ENCODE peak calls at places on chromosomes 3 and 15, in six cellular contexts. I, Q, W, O, F and X are unnamed samples.
A peak's percentile ranks its signal among the peaks of the same experiment; 100 is the strongest.

GRCh38 chr15:64267331-64267973 is 88.5 kb downstream of the CSNK1G1 start:
- DNase-seq in O (no peak), I (no peak), W (no peak), F (no peak), Q (no peak), X (no peak)

GRCh38 chr3:15292765-15293522 is 39.4 kb downstream of the SH3BP5 start:
- DNase-seq in F (peak; percentile 79), O (no peak), Q (peak; percentile 75), I (no peak), W (no peak), X (no peak)

GRCh38 chr3:30006111-30006510 is 600.3 kb upstream of the TGFBR2 start:
- DNase-seq in Q (no peak), F (peak; percentile 35), W (no peak), O (no peak), I (no peak), X (peak; percentile 24)

GRCh38 chr3:67076607-67077006 is 78.5 kb downstream of the KBTBD8 start:
- DNase-seq in Q (no peak), O (no peak), F (no peak), I (no peak), W (no peak), X (no peak)

GRCh38 chr3:185728630-185729334 is 96.1 kb downstream of the IGF2BP2 start:
- DNase-seq in Q (peak; percentile 67), I (no peak), O (no peak), W (no peak), F (peak; percentile 59), X (peak; percentile 74)

GRCh38 chr3:20307378-20307777 is 121.4 kb upstream of the SGO1 start:
- DNase-seq in Q (no peak), I (no peak), F (no peak), O (no peak), W (no peak), X (no peak)

GRCh38 chr3:39178553-39178952 is 13.8 kb downstream of the XIRP1 start:
- DNase-seq in O (no peak), Q (peak; percentile 25), I (no peak), W (no peak), F (peak; percentile 44), X (peak; percentile 44)

GRCh38 chr3:124401841-124402240 is 328.4 kb upstream of the UMPS start:
- DNase-seq in O (no peak), W (no peak), I (no peak), F (no peak), Q (no peak), X (no peak)

GRCh38 chr3:28242519-28242918 is 1.1 kb downstream of the CMC1 start:
- DNase-seq in W (no peak), Q (no peak), O (no peak), F (no peak), I (no peak), X (no peak)

GRCh38 chr15:62391565-62392262 is 226.6 kb upstream of the C2CD4B start:
- DNase-seq in W (peak; percentile 40), F (peak; percentile 45), Q (peak; percentile 60), O (peak; percentile 14), I (no peak), X (peak; percentile 73)

GRCh38 chr15:45134682-45135604 is 5.1 kb downstream of the DUOX1 start:
- DNase-seq in I (no peak), Q (no peak), W (no peak), F (no peak), O (no peak), X (no peak)

GRCh38 chr15:25670025-25670554 is 193.0 kb downstream of the ATP10A start:
- DNase-seq in I (no peak), O (peak; percentile 48), W (peak; percentile 8), F (peak; percentile 56), Q (peak; percentile 77), X (peak; percentile 87)

GRCh38 chr15:39553947-39554731 is 26.7 kb upstream of the THBS1 start:
- DNase-seq in O (no peak), F (no peak), W (no peak), I (no peak), Q (no peak), X (no peak)

GRCh38 chr15:33988384-33988783 is 20.1 kb downstream of the CHRM5 start:
- DNase-seq in F (peak; percentile 17), O (no peak), Q (no peak), I (no peak), W (no peak), X (peak; percentile 2)

GRCh38 chr15:63939531-63940130 is 105.9 kb upstream of the HERC1 start:
- DNase-seq in F (peak; percentile 71), O (no peak), I (no peak), W (no peak), Q (peak; percentile 15), X (peak; percentile 68)

GRCh38 chr15:42151736-42152135 is 4.7 kb downstream of the PLA2G4F start:
- DNase-seq in I (no peak), O (no peak), F (no peak), Q (peak; percentile 9), W (no peak), X (no peak)

GRCh38 chr3:47276558-47276957 is 6.0 kb downstream of the KIF9 start:
- DNase-seq in F (no peak), I (no peak), Q (no peak), W (no peak), O (no peak), X (no peak)

GRCh38 chr3:46663611-46664135 is 29.8 kb downstream of the ALS2CL start:
- DNase-seq in O (no peak), F (peak; percentile 20), I (no peak), W (no peak), Q (no peak), X (peak; percentile 19)

GRCh38 chr3:36418296-36418695 is 38.0 kb downstream of the STAC start:
- DNase-seq in F (no peak), I (no peak), W (no peak), O (no peak), Q (peak; percentile 6), X (peak; percentile 48)

GRCh38 chr3:11091088-11091590 is 63.2 kb upstream of the HRH1 start:
- DNase-seq in W (no peak), Q (peak; percentile 72), O (no peak), F (no peak), I (no peak), X (peak; percentile 53)

GRCh38 chr3:122268257-122269024 is 56.6 kb upstream of the CSTA start:
- DNase-seq in Q (no peak), W (no peak), O (no peak), F (no peak), I (no peak), X (no peak)

GRCh38 chr3:78287085-78287484 is 1247.2 kb downstream of the ROBO2 start:
- DNase-seq in O (no peak), F (no peak), Q (no peak), I (no peak), W (no peak), X (peak; percentile 9)

GRCh38 chr3:9590282-9590791 is 36.7 kb upstream of the LHFPL4 start:
- DNase-seq in I (no peak), O (no peak), Q (no peak), W (no peak), F (no peak), X (no peak)

GRCh38 chr3:126133606-126134005 is 46.8 kb downstream of the ALDH1L1 start:
- DNase-seq in W (no peak), Q (no peak), F (no peak), I (no peak), O (no peak), X (no peak)

GRCh38 chr15:89090791-89091666 is 2.8 kb downstream of the ABHD2 start:
- DNase-seq in F (peak; percentile 80), Q (peak; percentile 84), W (no peak), O (peak; percentile 41), I (peak; percentile 75), X (peak; percentile 92)

GRCh38 chr15:35458176-35458856 is 87.6 kb downstream of the DPH6 start:
- DNase-seq in F (peak; percentile 45), W (no peak), Q (no peak), O (no peak), I (no peak), X (peak; percentile 55)

GRCh38 chr3:165839296-165840076 is 2.3 kb upstream of the BCHE start:
- DNase-seq in W (no peak), O (no peak), Q (no peak), I (no peak), F (no peak), X (no peak)

GRCh38 chr15:66883322-66883911 is 181.4 kb downstream of the SMAD6 start:
- DNase-seq in O (peak; percentile 84), Q (peak; percentile 100), I (no peak), W (no peak), F (peak; percentile 100), X (peak; percentile 100)

GRCh38 chr15:92034227-92034626 is 180.7 kb downstream of the SLCO3A1 start:
- DNase-seq in O (no peak), F (peak; percentile 11), Q (no peak), W (no peak), I (no peak), X (peak; percentile 43)

GRCh38 chr3:174431717-174432116 is 427.4 kb upstream of the NAALADL2 start:
- DNase-seq in Q (peak; percentile 25), W (no peak), I (no peak), F (peak; percentile 77), O (no peak), X (peak; percentile 3)

GRCh38 chr3:145094355-145094941 is 1066.5 kb downstream of the PLOD2 start:
- DNase-seq in F (peak; percentile 74), I (no peak), O (no peak), Q (peak; percentile 71), W (no peak), X (peak; percentile 60)

GRCh38 chr3:186680869-186681268 is 15.1 kb downstream of the HRG start:
- DNase-seq in Q (no peak), W (no peak), I (no peak), F (no peak), O (no peak), X (no peak)

GRCh38 chr3:63995056-63995576 is 28.2 kb downstream of the PSMD6 start:
- DNase-seq in O (no peak), W (no peak), I (no peak), Q (no peak), F (no peak), X (no peak)

GRCh38 chr15:44713006-44713966 is 2.0 kb downstream of the B2M start:
- DNase-seq in O (no peak), F (peak; percentile 51), W (no peak), Q (peak; percentile 61), I (peak; percentile 43), X (peak; percentile 71)

GRCh38 chr15:69609176-69609575 is 156.6 kb downstream of the RPLP1 start:
- DNase-seq in W (no peak), Q (peak; percentile 7), O (peak; percentile 2), I (no peak), F (peak; percentile 29), X (peak; percentile 60)

GRCh38 chr3:102113421-102114041 is 264.2 kb downstream of the NFKBIZ start:
- DNase-seq in W (no peak), O (no peak), I (no peak), Q (no peak), F (no peak), X (no peak)